ENCODE peak calls at places on chromosomes 7 and 10, in six cellular contexts. L is cardiac muscle cell, M is HFF-Myc, P is pancreas, B is fibroblast of mammary gland, U is tibial nerve. K is an unnamed sample.

GRCh38 chr10:111128331-111129167 is 51.7 kb downstream of the ADRA2A start:
- DNase-seq in U (no peak), M (no peak), L (no peak), P (peak; percentile 49), B (peak; percentile 79), K (no peak)

GRCh38 chr7:132295198-132295597 is 281.1 kb downstream of the PLXNA4 start:
- DNase-seq in P (no peak), L (no peak), M (no peak), U (no peak), B (no peak), K (no peak)

GRCh38 chr7:12893292-12893691 is 205.9 kb downstream of the ARL4A start:
- DNase-seq in P (no peak), B (no peak), M (no peak), L (no peak), U (no peak), K (no peak)

GRCh38 chr10:76086571-76087260 is 655.3 kb downstream of the LRMDA start:
- DNase-seq in B (peak; percentile 95), M (peak; percentile 48), U (no peak), P (peak; percentile 40), L (no peak), K (peak; percentile 81)

GRCh38 chr10:108385963-108386362 is 1221.5 kb upstream of the SORCS1 start:
- DNase-seq in U (no peak), P (no peak), M (no peak), L (no peak), B (no peak), K (no peak)

GRCh38 chr10:63711866-63712716 is 190.9 kb downstream of the REEP3 start:
- DNase-seq in M (peak; percentile 96), P (peak; percentile 99), U (peak; percentile 88), B (peak; percentile 100), L (no peak), K (peak; percentile 92)

GRCh38 chr10:79387466-79387973 is 40.3 kb downstream of the PPIF start:
- DNase-seq in M (no peak), B (no peak), P (no peak), L (no peak), U (no peak), K (peak; percentile 0)

GRCh38 chr10:130053561-130053960 is 57.1 kb downstream of the C10orf143 start:
- DNase-seq in B (peak; percentile 38), L (no peak), U (no peak), M (peak; percentile 7), P (no peak), K (no peak)

GRCh38 chr7:159013181-159013690 is 131.4 kb downstream of the VIPR2 start:
- DNase-seq in P (peak; percentile 30), M (no peak), B (no peak), L (no peak), U (peak; percentile 11), K (no peak)

GRCh38 chr7:137258552-137258951 is 85.0 kb downstream of the PTN start:
- DNase-seq in P (no peak), M (no peak), U (no peak), L (no peak), B (no peak), K (no peak)

GRCh38 chr10:35564276-35564982 is 40.7 kb upstream of the GJD4 start:
- DNase-seq in L (no peak), M (peak; percentile 53), P (no peak), U (no peak), B (peak; percentile 58), K (peak; percentile 21)

GRCh38 chr7:19302731-19303130 is 157.5 kb upstream of the FERD3L start:
- DNase-seq in U (no peak), B (no peak), L (no peak), P (no peak), M (no peak), K (no peak)

GRCh38 chr10:122981066-122981464 is 864 bp downstream of the PSTK start:
- DNase-seq in U (no peak), L (peak; percentile 24), B (peak; percentile 73), M (no peak), P (no peak), K (no peak)

GRCh38 chr7:87220026-87220733 is 648 bp upstream of the TMEM243 start:
- DNase-seq in U (peak; percentile 48), L (peak; percentile 89), M (peak; percentile 20), P (peak; percentile 77), B (peak; percentile 62), K (peak; percentile 84)

GRCh38 chr10:113071446-113071845 is 121.4 kb downstream of the TCF7L2 start:
- DNase-seq in U (no peak), P (peak; percentile 88), L (peak; percentile 55), B (no peak), M (no peak), K (peak; percentile 77)

GRCh38 chr10:100438674-100439315 is 24.0 kb upstream of the WNT8B start:
- DNase-seq in L (no peak), B (no peak), U (no peak), P (no peak), M (no peak), K (no peak)

GRCh38 chr10:48469516-48470020 is 135.3 kb downstream of the ARHGAP22 start:
- DNase-seq in M (no peak), B (no peak), L (no peak), U (no peak), P (no peak), K (no peak)

GRCh38 chr7:68147621-68148238 is 1151.1 kb downstream of the TYW1 start:
- DNase-seq in P (no peak), L (peak; percentile 26), M (no peak), B (no peak), U (no peak), K (no peak)

GRCh38 chr7:37371755-37372154 is 76.9 kb downstream of the ELMO1 start:
- DNase-seq in P (no peak), U (no peak), L (no peak), B (no peak), M (no peak), K (no peak)

GRCh38 chr7:2084781-2085505 is 147.8 kb downstream of the MAD1L1 start:
- DNase-seq in P (no peak), U (no peak), L (no peak), B (no peak), M (no peak), K (no peak)

GRCh38 chr7:104160375-104160774 is 47.4 kb downstream of the ORC5 start:
- DNase-seq in M (no peak), U (no peak), P (no peak), B (peak; percentile 41), L (peak; percentile 16), K (no peak)

GRCh38 chr10:47079177-47079580 is 168.0 kb downstream of the PTPN20 start:
- DNase-seq in U (no peak), B (no peak), L (no peak), P (no peak), M (no peak), K (no peak)

GRCh38 chr10:104255244-104255981 is 721 bp downstream of the GSTO1 start:
- DNase-seq in M (no peak), L (no peak), P (no peak), B (peak; percentile 87), U (no peak), K (peak; percentile 57)

GRCh38 chr10:104253106-104253505 is 1.6 kb upstream of the GSTO1 start:
- DNase-seq in M (no peak), P (no peak), L (no peak), B (no peak), U (no peak), K (no peak)

GRCh38 chr10:104254493-104255243 is at the start of gene GSTO1:
- DNase-seq in B (peak; percentile 79), P (peak; percentile 74), L (peak; percentile 67), U (peak; percentile 63), M (no peak), K (peak; percentile 90)

GRCh38 chr10:104252349-104252748 is 2.3 kb upstream of the GSTO1 start:
- DNase-seq in B (no peak), L (no peak), P (no peak), M (no peak), U (no peak), K (no peak)

GRCh38 chr10:104253576-104254410 is 899 bp upstream of the GSTO1 start:
- DNase-seq in L (no peak), P (no peak), M (no peak), U (no peak), B (peak; percentile 28), K (no peak)
- H3K4me3 ChIP-seq in L (peak overlapping the region; percentile 83), P (no peak overlapping the region), M (peak overlapping the region; percentile 84), U (peak overlapping the region; percentile 60), B (peak overlapping the region; percentile 62), K (no peak overlapping the region)

GRCh38 chr10:12547301-12547771 is 198.0 kb downstream of the CAMK1D start:
- DNase-seq in B (no peak), M (no peak), L (no peak), U (no peak), P (no peak), K (no peak)

GRCh38 chr10:12550994-12551393 is 201.6 kb downstream of the CAMK1D start:
- DNase-seq in U (no peak), L (no peak), M (no peak), B (no peak), P (no peak), K (no peak)

GRCh38 chr10:12543589-12543988 is 194.2 kb downstream of the CAMK1D start:
- DNase-seq in P (no peak), M (no peak), L (no peak), U (no peak), B (no peak), K (no peak)

GRCh38 chr10:12549297-12549696 is 199.9 kb downstream of the CAMK1D start:
- DNase-seq in L (no peak), U (no peak), M (no peak), B (no peak), P (no peak), K (no peak)
- TF ChIP-seq CTCF in L (no peak), U (no peak), M (no peak), B (no peak), P (no peak), K (no peak)

GRCh38 chr10:88280518-88280917 is 302.6 kb downstream of the RNLS start:
- DNase-seq in U (no peak), L (no peak), M (no peak), B (no peak), P (no peak), K (no peak)
- H3K4me3 ChIP-seq in U (no peak overlapping the region), L (no peak overlapping the region), M (no peak overlapping the region), B (no peak overlapping the region), P (no peak overlapping the region), K (no peak overlapping the region)

DNA sequence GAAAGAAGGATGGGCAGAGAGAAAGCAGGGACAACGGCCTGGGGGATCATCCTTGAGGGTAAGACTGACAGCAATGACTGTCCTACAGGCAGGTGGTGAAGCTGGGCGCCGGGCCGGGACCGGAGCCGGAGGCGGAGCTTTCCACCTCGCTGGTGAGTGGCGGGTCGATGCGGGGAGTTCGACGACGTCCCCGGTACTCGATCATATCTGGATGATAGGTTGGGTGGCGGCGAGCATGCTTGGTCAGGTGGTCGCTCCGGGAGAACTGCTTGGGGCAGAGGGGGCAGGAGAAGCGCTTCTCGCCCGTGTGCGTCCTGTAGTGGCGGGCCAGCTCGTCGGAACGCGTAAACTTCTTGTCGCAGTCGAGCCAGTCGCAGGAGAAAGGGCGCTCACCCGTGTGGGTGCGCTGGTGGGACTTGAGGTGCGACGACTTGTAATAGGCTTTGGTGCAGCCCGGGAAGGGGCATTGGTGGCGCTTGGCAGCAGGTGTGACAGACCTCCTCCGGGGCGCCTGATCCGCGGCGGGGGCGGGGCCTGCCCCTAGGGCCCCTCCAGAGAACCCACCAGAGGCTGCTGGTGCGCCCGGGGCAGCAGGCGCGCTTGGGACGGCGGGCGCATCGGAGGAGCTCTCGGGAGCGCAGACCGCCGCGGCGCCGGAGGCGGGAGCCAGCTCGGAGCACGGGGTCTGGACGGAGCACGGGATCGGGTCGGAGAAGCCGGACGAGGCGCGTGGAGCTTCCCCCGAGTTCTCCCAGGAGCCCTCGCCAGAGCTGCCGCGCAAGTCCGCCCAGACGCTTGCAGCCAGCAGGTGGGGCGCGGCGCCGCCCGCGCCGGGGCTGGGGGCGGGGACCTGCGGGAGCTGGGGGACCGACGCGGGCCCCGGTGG is 784 bp downstream of the KLF14 start:
- DNase-seq in U (no peak), P (peak; percentile 59), L (peak; percentile 19), M (no peak), B (peak; percentile 10), K (peak; percentile 57)
- TF ChIP-seq CTCF in U (no peak), P (no peak), L (no peak), M (no peak), B (no peak), K (no peak)

K was measured in mucosa of descending colon.